ENCODE peak calls at places on chromosomes 4 and X, in nine cellular contexts. A is psoas muscle, N is keratinocyte, Y is suprapubic skin, G is testis, C is WERI-Rb-1, K is left lung, U is mammary epithelial cell, O is MM.1S. X is an unnamed sample. For H3K27me3, the result is how much of the 10 kb centered on the place peaks cover.

GRCh38 chr4:175033162-175033561 is 115.0 kb downstream of the ADAM29 start:
- DNase-seq in A (no peak), N (no peak), Y (no peak), G (no peak), C (no peak), K (no peak), U (no peak), O (no peak), X (no peak)

GRCh38 chr4:8745036-8745827 is 126.4 kb downstream of the HMX1 start:
- DNase-seq in A (no peak), N (no peak), Y (peak), G (no peak), C (peak), K (no peak), U (no peak), O (no peak), X (no peak)

GRCh38 chr4:163121689-163122088 is 45.0 kb downstream of the NAF1 start:
- DNase-seq in A (no peak), N (no peak), Y (no peak), G (no peak), C (no peak), K (no peak), U (no peak), O (no peak), X (no peak)

GRCh38 chr4:92328095-92328494 is 24.3 kb downstream of the GRID2 start:
- DNase-seq in A (no peak), N (no peak), Y (no peak), G (no peak), C (no peak), K (no peak), U (no peak), O (no peak), X (no peak)

GRCh38 chr4:66750273-66750672 is 795.0 kb downstream of the CENPC start:
- DNase-seq in A (no peak), N (no peak), Y (no peak), G (no peak), C (no peak), K (no peak), U (no peak), O (no peak), X (no peak)

GRCh38 chrX:120752431-120753128 is 122.7 kb upstream of the C1GALT1C1 start:
- DNase-seq in A (no peak), N (no peak), Y (no peak), G (no peak), C (no peak), K (no peak), U (no peak), O (peak), X (no peak)

GRCh38 chr4:25088342-25088952 is 57.7 kb upstream of the LGI2 start:
- DNase-seq in A (no peak), N (no peak), Y (no peak), G (peak), C (peak), K (no peak), U (no peak), O (peak), X (no peak)

GRCh38 chrX:75544760-75545159 is 21.9 kb upstream of the ZDHHC15 start:
- DNase-seq in A (no peak), N (no peak), Y (no peak), G (no peak), C (no peak), K (no peak), U (no peak), O (no peak), X (no peak)

GRCh38 chr4:118340109-118340508 is 12.7 kb downstream of the PRSS12 start:
- DNase-seq in A (no peak), N (no peak), Y (no peak), G (no peak), C (no peak), K (no peak), U (no peak), O (no peak), X (no peak)

GRCh38 chrX:141989134-141989533 is 85.4 kb downstream of the MAGEC1 start:
- DNase-seq in A (no peak), N (no peak), Y (no peak), G (no peak), C (no peak), K (no peak), U (no peak), O (no peak), X (no peak)

GRCh38 chr4:159127745-159128518 is 25.1 kb downstream of the RAPGEF2 start:
- DNase-seq in A (no peak), N (no peak), Y (no peak), G (no peak), C (no peak), K (no peak), U (no peak), O (no peak), X (no peak)

GRCh38 chr4:60378010-60378409 is 822.1 kb upstream of the ADGRL3 start:
- DNase-seq in A (no peak), N (no peak), Y (no peak), G (no peak), C (no peak), K (no peak), U (no peak), O (no peak), X (no peak)

GRCh38 chrX:151789179-151789800 is 54.7 kb downstream of the CNGA2 start:
- DNase-seq in A (peak), N (no peak), Y (peak), G (no peak), C (no peak), K (no peak), U (peak), O (no peak), X (no peak)

GRCh38 chrX:9708086-9708485 is 57.6 kb downstream of the GPR143 start:
- DNase-seq in A (no peak), N (no peak), Y (no peak), G (no peak), C (no peak), K (no peak), U (no peak), O (no peak), X (no peak)

GRCh38 chr4:48109413-48110263 is 24.4 kb downstream of the TXK start:
- DNase-seq in A (no peak), N (no peak), Y (no peak), G (no peak), C (peak), K (no peak), U (peak), O (peak), X (peak)

GRCh38 chr4:157978680-157979361 is 194.0 kb downstream of the GASK1B start:
- DNase-seq in A (peak), N (peak), Y (peak), G (peak), C (peak), K (no peak), U (peak), O (peak), X (peak)

GRCh38 chrX:150573702-150574101 is 5.3 kb downstream of the MTM1 start:
- DNase-seq in A (no peak), N (no peak), Y (no peak), G (no peak), C (no peak), K (no peak), U (no peak), O (no peak), X (no peak)

GRCh38 chr4:128649575-128650205 is 159.8 kb upstream of the JADE1 start:
- DNase-seq in A (no peak), N (no peak), Y (no peak), G (no peak), C (no peak), K (no peak), U (peak), O (no peak), X (no peak)

GRCh38 chr4:65083076-65083475 is 587.2 kb downstream of the EPHA5 start:
- DNase-seq in A (no peak), N (no peak), Y (no peak), G (no peak), C (no peak), K (no peak), U (no peak), O (no peak), X (no peak)

GRCh38 chrX:131393426-131393825 is 104.3 kb upstream of the IGSF1 start:
- DNase-seq in A (no peak), N (no peak), Y (no peak), G (no peak), C (no peak), K (no peak), U (no peak), O (no peak), X (no peak)

GRCh38 chr4:40473578-40474388 is 138.7 kb downstream of the CHRNA9 start:
- DNase-seq in A (no peak), N (no peak), Y (no peak), G (no peak), C (no peak), K (no peak), U (no peak), O (no peak), X (no peak)

GRCh38 chr4:183806341-183806740 is 98.8 kb upstream of the STOX2 start:
- DNase-seq in A (no peak), N (no peak), Y (no peak), G (no peak), C (no peak), K (no peak), U (no peak), O (no peak), X (no peak)

GRCh38 chrX:54248309-54248708 is 65.3 kb upstream of the FAM120C start:
- DNase-seq in A (no peak), N (peak), Y (no peak), G (no peak), C (no peak), K (no peak), U (peak), O (peak), X (peak)

GRCh38 chr4:76909711-76910110 is 11.8 kb upstream of the SOWAHB start:
- DNase-seq in A (no peak), N (no peak), Y (no peak), G (no peak), C (no peak), K (no peak), U (peak), O (no peak), X (no peak)

GRCh38 chr4:76905521-76905920 is 7.6 kb upstream of the SOWAHB start:
- DNase-seq in A (no peak), N (no peak), Y (no peak), G (no peak), C (no peak), K (no peak), U (no peak), O (no peak), X (no peak)

GRCh38 chr4:76898949-76899640 is 1.2 kb upstream of the SOWAHB start:
- DNase-seq in A (no peak), N (no peak), Y (no peak), G (no peak), C (no peak), K (no peak), U (peak), O (no peak), X (no peak)

GRCh38 chr4:76902233-76902890 is 4.4 kb upstream of the SOWAHB start:
- DNase-seq in A (no peak), N (no peak), Y (no peak), G (no peak), C (no peak), K (no peak), U (no peak), O (no peak), X (no peak)

DNA sequence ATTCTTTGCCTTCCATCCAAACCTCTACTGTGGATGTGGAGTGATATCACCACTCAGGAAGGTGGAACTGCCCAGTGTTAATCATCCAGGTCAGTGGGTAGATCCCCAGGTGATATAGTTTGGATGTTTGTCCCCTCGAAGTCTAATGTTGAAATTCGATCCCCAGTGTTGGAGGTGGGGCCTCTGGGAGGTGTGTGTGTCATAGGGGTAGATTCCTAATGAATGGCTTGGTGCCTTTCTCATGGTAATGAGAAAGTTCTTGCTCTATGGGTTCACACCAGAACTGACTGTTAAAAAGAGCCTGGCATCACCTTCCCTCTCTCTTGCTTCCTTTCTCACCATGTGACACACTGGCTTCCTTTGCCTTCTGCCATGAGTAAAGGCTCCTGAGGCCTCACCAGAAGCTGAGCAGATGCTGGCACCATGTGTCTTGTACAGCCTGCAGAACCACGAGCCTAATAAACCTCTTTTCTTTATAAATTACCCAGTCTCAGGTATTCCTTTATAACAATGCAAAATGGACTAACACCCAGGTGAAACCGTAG is 6.8 kb upstream of the SOWAHB start:
- DNase-seq in A (no peak), N (no peak), Y (no peak), G (no peak), C (no peak), K (no peak), U (peak), O (no peak), X (no peak)
- H3K27ac ChIP-seq in A (no peak), N (no peak), Y (no peak), G (no peak), C (no peak), K (no peak), U (no peak), O (no peak), X (no peak)

GRCh38 chr4:41878991-41879491 is 56.2 kb upstream of the TMEM33 start:
- DNase-seq in A (no peak), N (no peak), Y (no peak), G (no peak), C (no peak), K (peak), U (no peak), O (no peak), X (no peak)
- H3K27me3 ChIP-seq in A (under half), N (half or more), Y (half or more), G (under half), C (under half), K (half or more), U (half or more), O (under half), X (under half)

GRCh38 chr4:1939664-1940509 is 68.7 kb downstream of the NSD2 start:
- DNase-seq in A (no peak), N (peak), Y (no peak), G (no peak), C (no peak), K (no peak), U (peak), O (no peak), X (no peak)
- H3K27ac ChIP-seq in A (no peak), N (peak), Y (no peak), G (no peak), C (no peak), K (no peak), U (peak), O (no peak), X (no peak)

DNA sequence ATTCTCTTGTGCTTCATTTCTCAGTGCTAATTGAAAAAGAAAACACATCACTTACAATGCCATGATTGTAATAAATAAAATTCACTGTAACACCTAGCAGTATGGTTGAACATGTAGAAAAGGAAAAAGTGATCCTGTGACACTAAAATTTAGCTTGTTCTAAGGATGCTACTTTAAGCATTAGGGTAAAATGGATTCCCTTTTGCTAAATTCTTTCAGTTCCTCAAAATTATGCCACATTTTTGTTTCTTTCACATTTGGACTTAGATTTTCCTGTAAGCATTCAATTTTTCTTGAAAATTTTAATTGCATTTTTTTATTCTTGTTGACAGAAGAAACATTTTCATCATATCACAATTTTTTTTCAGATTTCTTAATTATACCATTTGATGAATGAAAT is 19.4 kb downstream of the TET2 start:
- DNase-seq in A (no peak), N (no peak), Y (no peak), G (no peak), C (no peak), K (no peak), U (no peak), O (no peak), X (no peak)
- H3K27me3 ChIP-seq in A (under half), N (under half), Y (under half), G (under half), C (under half), K (under half), U (under half), O (under half), X (under half)

X was measured in Panc1.